ENCODE peak calls at places on chromosomes 1 and 21, in four cellular contexts. Z, T, I and G are unnamed samples.
A peak's percentile ranks its signal among the peaks of the same experiment; 100 is the strongest.

GRCh38 chr1:218656301-218657037 is 311.3 kb downstream of the TGFB2 start:
- DNase-seq in Z (no peak), T (peak; percentile 19), I (no peak), G (no peak)

GRCh38 chr1:223031690-223032601 is 111.1 kb downstream of the TLR5 start:
- DNase-seq in Z (no peak), T (peak; percentile 10), I (no peak), G (no peak)

GRCh38 chr1:224182866-224183590 is at the start of gene DEGS1:
- DNase-seq in Z (peak; percentile 92), T (peak; percentile 82), I (peak; percentile 92), G (peak; percentile 35)

GRCh38 chr1:176837708-176838107 is 326.8 kb downstream of the ASTN1 start:
- DNase-seq in Z (no peak), T (no peak), I (no peak), G (no peak)

GRCh38 chr1:20731057-20731991 is 1.2 kb downstream of the SH2D5 start:
- DNase-seq in Z (no peak), T (no peak), I (no peak), G (no peak)

GRCh38 chr21:15495965-15496364 is 233.8 kb upstream of the USP25 start:
- DNase-seq in Z (no peak), T (peak; percentile 23), I (no peak), G (peak; percentile 45)

GRCh38 chr1:30685796-30686165 is 37.6 kb downstream of the MATN1 start:
- DNase-seq in Z (no peak), T (no peak), I (peak; percentile 71), G (no peak)

GRCh38 chr1:162003061-162003824 is 20.4 kb downstream of the OLFML2B start:
- DNase-seq in Z (peak; percentile 82), T (peak; percentile 99), I (no peak), G (peak; percentile 88)

GRCh38 chr1:14782741-14783591 is 184.5 kb downstream of the KAZN start:
- DNase-seq in Z (no peak), T (no peak), I (peak; percentile 43), G (no peak)

GRCh38 chr1:3326516-3327388 is 127.7 kb upstream of the ARHGEF16 start:
- DNase-seq in Z (no peak), T (no peak), I (no peak), G (no peak)

GRCh38 chr1:240499012-240499411 is 112.9 kb downstream of the GREM2 start:
- DNase-seq in Z (peak; percentile 38), T (peak; percentile 55), I (no peak), G (no peak)

GRCh38 chr1:221174598-221174997 is 295.4 kb downstream of the HLX start:
- DNase-seq in Z (no peak), T (no peak), I (peak; percentile 62), G (no peak)

GRCh38 chr1:99365121-99365520 is 100.8 kb downstream of the PLPPR4 start:
- DNase-seq in Z (no peak), T (no peak), I (no peak), G (no peak)

GRCh38 chr1:110086959-110087358 is 16.5 kb upstream of the ALX3 start:
- DNase-seq in Z (no peak), T (no peak), I (no peak), G (no peak)

GRCh38 chr1:230836347-230836746 is 32.0 kb downstream of the C1orf198 start:
- DNase-seq in Z (no peak), T (no peak), I (no peak), G (no peak)

GRCh38 chr1:215665212-215665611 is 98.1 kb downstream of the KCTD3 start:
- DNase-seq in Z (peak; percentile 33), T (peak; percentile 15), I (no peak), G (no peak)

GRCh38 chr1:159918041-159918917 is 7.0 kb downstream of the TAGLN2 start:
- DNase-seq in Z (no peak), T (no peak), I (no peak), G (no peak)

GRCh38 chr1:160577661-160578060 is 1.6 kb downstream of the CD84 start:
- DNase-seq in Z (no peak), T (no peak), I (no peak), G (no peak)

GRCh38 chr1:216223521-216223920 is 199.7 kb downstream of the USH2A start:
- DNase-seq in Z (no peak), T (no peak), I (no peak), G (no peak)

GRCh38 chr1:4741876-4742423 is 87.5 kb downstream of the AJAP1 start:
- DNase-seq in Z (no peak), T (no peak), I (no peak), G (no peak)

GRCh38 chr1:247247568-247247967 is 8.3 kb upstream of the VN1R5 start:
- DNase-seq in Z (no peak), T (no peak), I (no peak), G (no peak)

GRCh38 chr1:63928197-63929105 is 154.6 kb downstream of the ROR1 start:
- DNase-seq in Z (no peak), T (no peak), I (no peak), G (no peak)

GRCh38 chr1:66652556-66652955 is 99.7 kb upstream of the DYNLT5 start:
- DNase-seq in Z (no peak), T (peak; percentile 59), I (peak; percentile 5), G (no peak)

GRCh38 chr1:22327411-22327810 is 124.2 kb upstream of the ZBTB40 start:
- DNase-seq in Z (no peak), T (no peak), I (no peak), G (no peak)